ENCODE peak calls at places on chromosomes 4 and X, in eight cellular contexts. T, Y, C, G, R, M, J and I are unnamed samples.

GRCh38 chr4:41600243-41600642 is 62.3 kb downstream of the LIMCH1 start:
- DNase-seq in T (no peak), Y (no peak), C (peak), G (no peak), R (no peak), M (no peak), J (no peak), I (no peak)

GRCh38 chr4:186628058-186628711 is 72.8 kb upstream of the MTNR1A start:
- DNase-seq in T (no peak), Y (no peak), C (no peak), G (no peak), R (no peak), M (no peak), J (no peak), I (no peak)

GRCh38 chrX:72097081-72097480 is 34.6 kb downstream of the RTL5 start:
- DNase-seq in T (no peak), Y (no peak), C (no peak), G (no peak), R (no peak), M (no peak), J (no peak), I (no peak)

GRCh38 chrX:38627683-38628082 is 66.3 kb downstream of the TSPAN7 start:
- DNase-seq in T (no peak), Y (peak), C (peak), G (no peak), R (no peak), M (peak), J (no peak), I (peak)

GRCh38 chr4:76219299-76220055 is 5.9 kb upstream of the SCARB2 start:
- DNase-seq in T (no peak), Y (no peak), C (peak), G (no peak), R (no peak), M (no peak), J (no peak), I (no peak)

GRCh38 chr4:173700650-173701049 is 170.6 kb upstream of the HAND2 start:
- DNase-seq in T (no peak), Y (no peak), C (no peak), G (no peak), R (no peak), M (no peak), J (no peak), I (no peak)

GRCh38 chr4:84579410-84579791 is 3.5 kb upstream of the CDS1 start:
- DNase-seq in T (peak), Y (no peak), C (no peak), G (no peak), R (no peak), M (no peak), J (no peak), I (no peak)

GRCh38 chr4:56958111-56958517 is 19.3 kb downstream of the NOA1 start:
- DNase-seq in T (no peak), Y (peak), C (peak), G (peak), R (no peak), M (no peak), J (peak), I (no peak)

GRCh38 chrX:12997898-12998687 is 23.2 kb downstream of the TMSB4X start:
- DNase-seq in T (no peak), Y (peak), C (no peak), G (no peak), R (no peak), M (no peak), J (no peak), I (no peak)

GRCh38 chr4:101418055-101418454 is 70.7 kb upstream of the PPP3CA start:
- DNase-seq in T (no peak), Y (no peak), C (no peak), G (no peak), R (peak), M (no peak), J (no peak), I (no peak)

GRCh38 chr4:8707045-8707781 is 114.6 kb downstream of the CPZ start:
- DNase-seq in T (no peak), Y (peak), C (no peak), G (peak), R (peak), M (no peak), J (no peak), I (no peak)

GRCh38 chr4:80362578-80363181 is 27.1 kb downstream of the CFAP299 start:
- DNase-seq in T (peak), Y (no peak), C (peak), G (no peak), R (peak), M (peak), J (peak), I (peak)

GRCh38 chr4:173264245-173264959 is 69.8 kb downstream of the HMGB2 start:
- DNase-seq in T (peak), Y (peak), C (peak), G (no peak), R (no peak), M (peak), J (peak), I (peak)

GRCh38 chr4:25098964-25099843 is 61.0 kb downstream of the SEPSECS start:
- DNase-seq in T (no peak), Y (peak), C (peak), G (no peak), R (peak), M (peak), J (peak), I (no peak)

GRCh38 chr4:173998471-173999144 is 284.9 kb downstream of the FBXO8 start:
- DNase-seq in T (no peak), Y (no peak), C (no peak), G (no peak), R (no peak), M (no peak), J (no peak), I (no peak)

GRCh38 chr4:163263601-163264000 is 68.8 kb downstream of the NPY1R start:
- DNase-seq in T (no peak), Y (no peak), C (no peak), G (no peak), R (no peak), M (no peak), J (no peak), I (no peak)

GRCh38 chr4:76987153-76987562 is 37.6 kb downstream of the SEPTIN11 start:
- DNase-seq in T (no peak), Y (peak), C (peak), G (no peak), R (no peak), M (no peak), J (no peak), I (no peak)

GRCh38 chr4:825063-825968 is 613 bp downstream of the CPLX1 start:
- DNase-seq in T (peak), Y (peak), C (peak), G (no peak), R (peak), M (no peak), J (peak), I (peak)

GRCh38 chr4:184653650-184654049 is 4.1 kb downstream of the PRIMPOL start:
- DNase-seq in T (no peak), Y (no peak), C (no peak), G (no peak), R (no peak), M (no peak), J (no peak), I (no peak)

GRCh38 chrX:53125506-53125905 is 31.6 kb downstream of the KANTR start:
- DNase-seq in T (no peak), Y (no peak), C (no peak), G (no peak), R (no peak), M (no peak), J (no peak), I (no peak)

GRCh38 chrX:53116101-53116500 is 22.2 kb downstream of the KANTR start:
- DNase-seq in T (no peak), Y (no peak), C (peak), G (no peak), R (no peak), M (no peak), J (no peak), I (no peak)

GRCh38 chrX:53126377-53126776 is 32.4 kb downstream of the KANTR start:
- DNase-seq in T (no peak), Y (no peak), C (no peak), G (no peak), R (no peak), M (no peak), J (no peak), I (no peak)

DNA sequence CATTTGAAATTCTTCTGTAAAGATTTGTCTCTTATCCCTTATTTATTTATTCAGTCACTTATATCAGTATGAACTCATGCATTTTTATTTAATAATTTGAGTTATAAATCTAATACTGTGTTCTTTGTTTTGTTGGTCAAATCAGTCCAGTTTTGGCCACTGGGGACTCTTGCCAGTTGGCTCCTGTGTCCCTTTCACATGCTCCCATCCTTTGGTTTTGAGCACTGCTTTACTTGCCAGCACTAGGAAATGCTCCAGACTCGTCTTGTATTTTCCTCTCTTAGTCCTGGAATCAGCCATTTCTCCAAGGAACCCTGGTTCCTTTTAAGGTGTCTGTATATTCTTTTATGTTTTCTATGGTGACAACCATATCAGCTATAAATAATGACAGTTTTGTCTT is 28.1 kb downstream of the KANTR start:
- DNase-seq in T (no peak), Y (no peak), C (peak), G (no peak), R (no peak), M (no peak), J (peak), I (no peak)
- TF ChIP-seq CTCF in T (no peak), Y (no peak), C (no peak), G (no peak), R (no peak), M (no peak), J (no peak), I (no peak)

DNA sequence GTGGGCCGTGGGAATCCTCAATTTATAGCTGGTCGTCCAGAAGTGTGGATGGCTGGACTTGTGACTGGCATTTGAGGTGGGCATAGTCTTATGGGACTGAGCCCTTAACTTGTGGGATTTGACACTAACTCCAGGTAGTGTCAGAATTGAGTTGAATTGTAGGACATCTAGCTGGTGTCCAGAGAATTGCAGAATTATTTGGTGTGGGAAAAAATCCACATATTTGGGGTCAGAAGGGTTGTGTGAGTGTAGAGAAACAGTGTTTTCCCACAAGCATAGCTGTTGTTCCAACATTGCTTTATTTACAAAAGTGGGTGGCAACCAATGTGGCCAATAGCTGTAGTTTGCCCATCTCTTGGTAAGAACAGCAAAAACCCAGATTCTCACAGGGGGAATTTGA is 91.3 kb downstream of the MOSPD2 start:
- DNase-seq in T (no peak), Y (no peak), C (peak), G (no peak), R (no peak), M (no peak), J (no peak), I (no peak)
- TF ChIP-seq CTCF in T (peak), Y (no peak), C (no peak), G (no peak), R (no peak), M (peak), J (no peak), I (no peak)

GRCh38 chrX:121322159-121322558 is 274.7 kb downstream of the GLUD2 start:
- DNase-seq in T (no peak), Y (no peak), C (no peak), G (no peak), R (no peak), M (no peak), J (no peak), I (no peak)
- TF ChIP-seq CTCF in T (peak), Y (no peak), C (no peak), G (no peak), R (no peak), M (peak), J (no peak), I (no peak)

GRCh38 chr4:27043200-27043599 is 182.6 kb downstream of the STIM2 start:
- DNase-seq in T (no peak), Y (no peak), C (no peak), G (no peak), R (no peak), M (no peak), J (no peak), I (no peak)
- TF ChIP-seq CTCF in T (no peak), Y (no peak), C (no peak), G (no peak), R (no peak), M (no peak), J (no peak), I (no peak)